ENCODE peak calls at places on chromosomes 6 and 20, in six cellular contexts. Z, S, L, T, P and N are unnamed samples.

GRCh38 chr20:53582574-53583351 is 10.9 kb downstream of the ZNF217 start:
- DNase-seq in T (peak; percentile 95), Z (peak; percentile 3), P (peak; percentile 96), L (no peak), S (peak; percentile 98), N (peak; percentile 99)

GRCh38 chr20:51416532-51417244 is 125.8 kb downstream of the NFATC2 start:
- DNase-seq in Z (no peak), L (no peak), T (no peak), S (no peak), P (no peak), N (no peak)

GRCh38 chr6:42368156-42368555 is 83.6 kb downstream of the TRERF1 start:
- DNase-seq in T (no peak), Z (no peak), S (no peak), L (no peak), P (no peak), N (no peak)

GRCh38 chr20:20593447-20594170 is 118.8 kb downstream of the RALGAPA2 start:
- DNase-seq in Z (peak; percentile 30), P (peak; percentile 67), S (peak; percentile 67), T (peak; percentile 65), L (peak; percentile 91), N (peak; percentile 74)

GRCh38 chr20:59604770-59605665 is 678 bp downstream of the PHACTR3 start:
- DNase-seq in T (no peak), Z (no peak), L (peak; percentile 60), P (no peak), S (no peak), N (no peak)

GRCh38 chr6:155262655-155263054 is 1.2 kb upstream of the CLDN20 start:
- DNase-seq in S (no peak), T (no peak), P (no peak), Z (no peak), L (no peak), N (no peak)

GRCh38 chr6:46203388-46203787 is 32.6 kb upstream of the ENPP5 start:
- DNase-seq in Z (no peak), L (no peak), T (no peak), S (peak; percentile 36), P (no peak), N (no peak)

GRCh38 chr20:33551778-33552177 is 61.9 kb downstream of the CBFA2T2 start:
- DNase-seq in S (peak; percentile 72), T (peak; percentile 73), Z (no peak), L (no peak), P (peak; percentile 34), N (peak; percentile 63)

GRCh38 chr6:106666290-106667021 is 37.1 kb downstream of the QRSL1 start:
- DNase-seq in L (peak; percentile 72), T (no peak), P (no peak), Z (no peak), S (no peak), N (no peak)

GRCh38 chr6:105105094-105105493 is 74.7 kb downstream of the POPDC3 start:
- DNase-seq in P (no peak), L (no peak), T (no peak), Z (no peak), S (no peak), N (no peak)

GRCh38 chr6:37205997-37206340 is 36.0 kb downstream of the PIM1 start:
- DNase-seq in Z (no peak), S (no peak), L (no peak), P (no peak), T (no peak), N (no peak)

GRCh38 chr20:19726126-19726525 is 31.9 kb upstream of the RIN2 start:
- DNase-seq in P (no peak), Z (no peak), S (peak; percentile 66), L (no peak), T (peak; percentile 34), N (peak; percentile 38)

GRCh38 chr20:43438578-43439316 is 18.9 kb upstream of the SRSF6 start:
- DNase-seq in L (no peak), P (no peak), T (no peak), Z (no peak), S (no peak), N (no peak)

GRCh38 chr20:45911486-45912343 is at the start of gene PLTP:
- DNase-seq in Z (peak; percentile 37), T (peak; percentile 57), P (peak; percentile 76), S (peak; percentile 48), L (peak; percentile 83), N (peak; percentile 88)

GRCh38 chr6:160859822-160860221 is 131.7 kb upstream of the MAP3K4 start:
- DNase-seq in Z (no peak), L (no peak), T (no peak), P (no peak), S (no peak), N (no peak)

GRCh38 chr6:130367767-130368166 is 1.9 kb downstream of the TMEM200A start:
- DNase-seq in Z (no peak), P (no peak), L (no peak), S (no peak), T (no peak), N (no peak)
- H3K4me3 ChIP-seq in Z (no peak overlapping the region), P (peak overlapping the region; percentile 78), L (peak overlapping the region; percentile 89), S (peak overlapping the region; percentile 87), T (peak overlapping the region; percentile 85), N (no peak overlapping the region)

GRCh38 chr6:617485-618100 is 39.3 kb downstream of the HUS1B start:
- DNase-seq in P (no peak), S (no peak), L (peak; percentile 75), T (no peak), Z (no peak), N (no peak)
- TF ChIP-seq CTCF in P (no peak), S (no peak), L (peak; percentile 76), T (no peak), Z (peak; percentile 39), N (no peak)

DNA sequence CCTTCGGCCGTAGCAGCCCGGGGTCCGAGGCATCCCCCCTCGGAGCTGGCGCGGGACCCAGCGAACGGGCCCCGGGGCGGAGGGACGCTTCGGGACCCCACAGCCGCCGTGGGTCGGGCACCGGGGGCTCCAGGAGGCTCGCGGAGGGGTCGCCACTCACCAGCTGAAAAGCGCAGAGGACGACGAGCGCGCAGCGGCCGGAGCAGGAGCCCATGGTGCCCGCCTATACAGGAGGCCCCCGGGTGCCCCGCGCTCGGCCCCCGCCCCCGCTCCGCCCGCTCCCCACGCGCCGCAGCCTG is at the start of gene NKAIN4:
- DNase-seq in S (no peak), Z (no peak), T (no peak), L (peak; percentile 39), P (no peak), N (no peak)
- H3K4me3 ChIP-seq in S (no peak within 1 kb of the TSS), Z (no peak within 1 kb of the TSS), T (no peak within 1 kb of the TSS), L (peak within 1 kb of the TSS; percentile 75), P (peak within 1 kb of the TSS; percentile 23), N (no peak within 1 kb of the TSS)

DNA sequence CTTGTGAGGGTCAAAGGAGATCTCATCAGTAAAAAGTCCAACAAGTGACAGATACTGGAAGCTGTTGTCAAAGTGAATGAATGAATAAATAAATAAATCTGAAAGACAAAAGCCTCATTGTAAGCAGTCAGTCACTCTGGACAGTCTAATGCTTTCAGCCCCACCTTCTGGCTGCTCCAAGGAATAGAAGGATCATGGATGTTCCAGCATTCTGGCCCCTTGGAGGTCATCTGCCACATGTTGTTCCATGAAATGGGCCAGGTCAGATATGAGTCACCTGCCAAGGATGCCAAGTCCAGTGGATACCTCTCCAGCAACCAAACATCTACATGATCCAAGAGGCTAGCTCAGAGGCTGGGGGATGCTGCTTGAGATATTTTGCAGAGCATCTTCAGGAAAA is 185.6 kb downstream of the BMP7 start:
- DNase-seq in T (no peak), L (no peak), P (peak; percentile 49), S (peak; percentile 55), Z (no peak), N (no peak)
- TF ChIP-seq CTCF in T (no peak), L (peak; percentile 56), P (peak; percentile 39), S (peak; percentile 7), Z (no peak), N (no peak)

GRCh38 chr6:25034477-25034876 is 98.7 kb upstream of the RIPOR2 start:
- DNase-seq in T (no peak), L (no peak), Z (no peak), P (no peak), S (no peak), N (no peak)
- H3K4me3 ChIP-seq in T (peak overlapping the region; percentile 9), L (no peak overlapping the region), Z (peak overlapping the region; percentile 5), P (peak overlapping the region; percentile 27), S (no peak overlapping the region), N (no peak overlapping the region)

GRCh38 chr20:9966966-9967365 is 67.8 kb upstream of the ANKEF1 start:
- DNase-seq in Z (no peak), L (peak; percentile 50), P (no peak), S (peak; percentile 26), T (no peak), N (no peak)
- TF ChIP-seq CTCF in Z (peak; percentile 42), L (peak; percentile 51), P (peak; percentile 23), S (peak; percentile 54), T (peak; percentile 20), N (peak; percentile 30)

GRCh38 chr6:129759851-129760595 is 50.0 kb upstream of the ARHGAP18 start:
- DNase-seq in Z (no peak), T (peak; percentile 30), S (no peak), P (peak; percentile 30), L (no peak), N (no peak)

GRCh38 chr6:129753422-129753821 is 43.4 kb upstream of the ARHGAP18 start:
- DNase-seq in P (peak; percentile 45), L (no peak), T (peak; percentile 70), S (peak; percentile 40), Z (no peak), N (peak; percentile 34)

GRCh38 chr6:129750390-129750789 is 40.4 kb upstream of the ARHGAP18 start:
- DNase-seq in P (peak; percentile 33), Z (no peak), T (no peak), S (peak; percentile 50), L (no peak), N (peak; percentile 48)

GRCh38 chr6:129754750-129755149 is 44.8 kb upstream of the ARHGAP18 start:
- DNase-seq in L (no peak), P (no peak), Z (no peak), T (no peak), S (no peak), N (no peak)

DNA sequence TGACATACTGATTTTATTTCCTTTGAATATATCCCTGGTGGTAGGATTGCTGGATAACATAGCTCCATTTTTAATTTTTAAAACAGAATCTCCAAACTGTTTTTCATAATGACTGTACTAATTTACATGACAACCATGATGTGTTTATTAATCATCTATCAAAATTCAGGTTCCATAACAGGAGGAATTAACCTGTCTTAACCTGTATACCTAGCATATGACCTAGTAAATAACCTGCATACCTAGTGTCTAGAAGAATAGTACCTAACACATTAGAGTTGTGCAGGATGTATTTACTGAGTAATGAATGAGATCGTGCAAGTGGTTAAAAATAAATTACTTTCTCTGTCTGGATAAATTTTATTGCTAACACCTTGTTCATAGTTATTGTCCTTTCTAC is 45.8 kb upstream of the ARHGAP18 start:
- DNase-seq in T (no peak), L (no peak), Z (no peak), S (no peak), P (no peak), N (no peak)
- H3K4me3 ChIP-seq in T (no peak overlapping the region), L (no peak overlapping the region), Z (no peak overlapping the region), S (no peak overlapping the region), P (no peak overlapping the region), N (no peak overlapping the region)

GRCh38 chr6:17894191-17894590 is 93.2 kb downstream of the KIF13A start:
- DNase-seq in Z (no peak), S (no peak), P (no peak), T (no peak), L (no peak), N (no peak)
- TF ChIP-seq CTCF in Z (no peak), S (no peak), P (no peak), T (no peak), L (no peak), N (no peak)